ENCODE peak calls at places on chromosomes 3 and 15, in ten cellular contexts. R, J, H, O, W, S, V, Z, N and T are unnamed samples.

GRCh38 chr15:71679223-71680078 is 130.9 kb upstream of the NR2E3 start:
- DNase-seq in R (no peak), J (no peak), H (no peak), O (no peak), W (no peak), S (peak), V (no peak), Z (no peak), N (peak), T (no peak)

GRCh38 chr3:15794303-15794771 is 3.4 kb downstream of the ANKRD28 start:
- DNase-seq in R (no peak), J (no peak), H (no peak), O (no peak), W (no peak), S (peak), V (no peak), Z (no peak), N (peak), T (no peak)

GRCh38 chr3:113606539-113607218 is 74.3 kb downstream of the SIDT1 start:
- DNase-seq in R (no peak), J (no peak), H (no peak), O (no peak), W (no peak), S (no peak), V (no peak), Z (no peak), N (no peak), T (no peak)

GRCh38 chr15:101264011-101264410 is 12.2 kb upstream of the CHSY1 start:
- DNase-seq in R (no peak), J (no peak), H (no peak), O (no peak), W (peak), S (peak), V (no peak), Z (no peak), N (peak), T (no peak)

GRCh38 chr3:171986208-171986607 is 53.2 kb upstream of the FNDC3B start:
- DNase-seq in R (no peak), J (no peak), H (no peak), O (no peak), W (no peak), S (no peak), V (no peak), Z (no peak), N (no peak), T (no peak)

GRCh38 chr3:72580246-72580756 is 267.9 kb downstream of the SHQ1 start:
- DNase-seq in R (no peak), J (no peak), H (no peak), O (no peak), W (no peak), S (no peak), V (no peak), Z (no peak), N (no peak), T (no peak)

GRCh38 chr15:28886431-28887343 is 913 bp downstream of the APBA2 start:
- DNase-seq in R (no peak), J (no peak), H (peak), O (no peak), W (peak), S (no peak), V (no peak), Z (no peak), N (peak), T (no peak)

GRCh38 chr3:5136619-5137429 is 14.7 kb downstream of the ARL8B start:
- DNase-seq in R (no peak), J (no peak), H (peak), O (no peak), W (no peak), S (peak), V (no peak), Z (no peak), N (peak), T (no peak)

GRCh38 chr15:69462030-69462492 is 9.4 kb downstream of the RPLP1 start:
- DNase-seq in R (peak), J (peak), H (no peak), O (no peak), W (no peak), S (no peak), V (peak), Z (peak), N (no peak), T (no peak)

GRCh38 chr3:41405466-41405865 is 206.2 kb downstream of the CTNNB1 start:
- DNase-seq in R (no peak), J (no peak), H (no peak), O (no peak), W (no peak), S (peak), V (no peak), Z (no peak), N (peak), T (no peak)

GRCh38 chr3:32432711-32433530 is 41.3 kb downstream of the CMTM7 start:
- DNase-seq in R (no peak), J (no peak), H (no peak), O (no peak), W (no peak), S (no peak), V (peak), Z (no peak), N (peak), T (no peak)
- H3K27ac ChIP-seq in R (no peak), J (no peak), H (no peak), O (no peak), W (no peak), S (no peak), V (peak), Z (no peak), N (no peak), T (no peak)

GRCh38 chr15:92051726-92052125 is 198.2 kb downstream of the SLCO3A1 start:
- DNase-seq in R (no peak), J (no peak), H (no peak), O (no peak), W (no peak), S (no peak), V (no peak), Z (no peak), N (no peak), T (no peak)

GRCh38 chr15:92048739-92049138 is 195.2 kb downstream of the SLCO3A1 start:
- DNase-seq in R (no peak), J (no peak), H (no peak), O (no peak), W (no peak), S (no peak), V (no peak), Z (no peak), N (no peak), T (no peak)

GRCh38 chr15:92049290-92050008 is 195.9 kb downstream of the SLCO3A1 start:
- DNase-seq in R (no peak), J (no peak), H (no peak), O (no peak), W (no peak), S (no peak), V (no peak), Z (no peak), N (no peak), T (no peak)

GRCh38 chr15:92047900-92048299 is 194.4 kb downstream of the SLCO3A1 start:
- DNase-seq in R (no peak), J (no peak), H (no peak), O (no peak), W (no peak), S (no peak), V (no peak), Z (no peak), N (no peak), T (no peak)

DNA sequence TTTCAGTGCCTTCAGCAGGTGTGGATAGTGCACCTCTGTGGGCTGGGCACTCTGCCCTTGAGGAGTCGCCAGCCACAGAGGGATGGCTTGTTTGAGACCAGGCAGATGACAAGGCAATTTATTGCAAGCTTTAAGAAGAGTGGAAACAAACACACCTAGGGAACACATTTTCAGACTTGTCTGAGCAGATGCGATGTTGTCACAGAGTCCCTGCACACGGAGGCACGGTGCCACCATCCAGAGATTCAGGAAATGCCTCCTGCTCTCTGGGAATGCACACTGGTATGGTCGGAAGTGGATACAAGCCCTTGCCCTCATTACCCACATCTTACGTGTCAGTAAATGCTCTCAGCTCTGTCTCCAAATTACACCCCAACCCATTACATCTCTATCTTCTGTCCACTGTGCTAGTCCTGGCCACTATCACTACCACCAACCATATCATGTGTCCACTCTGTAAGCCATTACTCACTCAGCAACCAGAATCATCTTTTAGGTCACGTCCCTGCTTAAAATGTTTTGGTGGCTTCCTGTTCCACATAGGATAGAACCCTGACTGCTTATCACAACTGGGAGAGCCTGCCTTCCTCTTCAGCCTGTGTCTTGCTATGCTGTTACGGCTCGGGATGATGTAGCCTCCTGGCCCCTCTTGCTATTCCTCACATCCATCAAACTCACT is 196.9 kb downstream of the SLCO3A1 start:
- DNase-seq in R (no peak), J (no peak), H (no peak), O (no peak), W (no peak), S (no peak), V (no peak), Z (no peak), N (no peak), T (no peak)
- H3K27ac ChIP-seq in R (no peak), J (no peak), H (peak), O (no peak), W (no peak), S (no peak), V (no peak), Z (no peak), N (no peak), T (peak)

GRCh38 chr3:159536876-159537275 is 451.8 kb upstream of the IL12A start:
- DNase-seq in R (no peak), J (no peak), H (no peak), O (no peak), W (no peak), S (no peak), V (no peak), Z (no peak), N (no peak), T (no peak)

GRCh38 chr3:159532577-159532976 is 456.1 kb upstream of the IL12A start:
- DNase-seq in R (no peak), J (no peak), H (no peak), O (no peak), W (no peak), S (peak), V (no peak), Z (no peak), N (no peak), T (no peak)

GRCh38 chr3:159538507-159538906 is 450.1 kb upstream of the IL12A start:
- DNase-seq in R (no peak), J (no peak), H (no peak), O (no peak), W (no peak), S (no peak), V (no peak), Z (no peak), N (no peak), T (no peak)

GRCh38 chr3:159534496-159534895 is 454.1 kb upstream of the IL12A start:
- DNase-seq in R (no peak), J (no peak), H (no peak), O (no peak), W (no peak), S (peak), V (no peak), Z (no peak), N (no peak), T (no peak)
- H3K27ac ChIP-seq in R (no peak), J (no peak), H (no peak), O (no peak), W (no peak), S (no peak), V (no peak), Z (no peak), N (no peak), T (no peak)

DNA sequence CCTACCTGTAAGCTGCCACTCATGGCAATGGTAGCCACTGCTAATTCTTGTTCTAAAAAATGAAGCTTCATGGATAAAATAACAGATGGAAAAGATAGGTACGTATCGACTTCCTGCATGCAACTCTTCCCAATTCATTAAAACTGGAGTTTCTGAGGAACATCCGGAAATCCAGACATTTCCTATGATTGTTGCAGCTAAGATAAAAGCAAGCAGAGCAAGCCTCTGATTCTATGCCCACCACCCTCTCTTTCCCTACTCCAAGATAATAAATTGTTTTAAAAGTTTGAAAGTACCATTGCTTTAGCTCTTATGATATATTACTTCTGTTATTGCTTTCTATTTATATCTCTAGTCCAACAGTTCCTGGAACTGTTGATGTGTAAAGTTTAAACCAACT is 93.9 kb upstream of the THRB start:
- DNase-seq in R (no peak), J (no peak), H (no peak), O (no peak), W (no peak), S (no peak), V (no peak), Z (no peak), N (no peak), T (no peak)
- H3K27ac ChIP-seq in R (no peak), J (no peak), H (no peak), O (no peak), W (no peak), S (no peak), V (no peak), Z (no peak), N (no peak), T (no peak)

GRCh38 chr3:101853971-101854370 is 4.7 kb downstream of the NFKBIZ start:
- DNase-seq in R (no peak), J (no peak), H (no peak), O (no peak), W (no peak), S (no peak), V (no peak), Z (no peak), N (no peak), T (no peak)
- H3K27ac ChIP-seq in R (peak), J (no peak), H (no peak), O (no peak), W (no peak), S (no peak), V (peak), Z (peak), N (peak), T (no peak)

GRCh38 chr15:63834500-63835210 is 907 bp upstream of the HERC1 start:
- DNase-seq in R (no peak), J (no peak), H (no peak), O (no peak), W (no peak), S (no peak), V (no peak), Z (no peak), N (no peak), T (peak)

GRCh38 chr15:63835211-63835568 is 1.4 kb upstream of the HERC1 start:
- DNase-seq in R (no peak), J (no peak), H (no peak), O (no peak), W (no peak), S (no peak), V (no peak), Z (no peak), N (no peak), T (no peak)

GRCh38 chr15:63832620-63833245 is 1.0 kb downstream of the HERC1 start:
- DNase-seq in R (no peak), J (no peak), H (no peak), O (no peak), W (no peak), S (peak), V (no peak), Z (no peak), N (no peak), T (no peak)

GRCh38 chr15:63831041-63831440 is 2.7 kb downstream of the HERC1 start:
- DNase-seq in R (no peak), J (no peak), H (no peak), O (no peak), W (no peak), S (no peak), V (no peak), Z (no peak), N (no peak), T (no peak)

GRCh38 chr15:63833246-63833696 is 477 bp downstream of the HERC1 start:
- DNase-seq in R (peak), J (peak), H (peak), O (no peak), W (no peak), S (peak), V (peak), Z (peak), N (peak), T (no peak)
- H3K27ac ChIP-seq in R (peak), J (peak), H (peak), O (peak), W (peak), S (peak), V (peak), Z (peak), N (no peak), T (peak)